ENCODE peak calls at places on chromosomes 13 and 19, in ten cellular contexts. G, L, V, C, U, T, J, I, Y and D are unnamed samples.

GRCh38 chr19:17687141-17687856 is 855 bp downstream of the UNC13A start:
- DNase-seq in Y (no peak), I (no peak), G (no peak), T (no peak), J (no peak), L (no peak), U (no peak), C (no peak), V (no peak), D (no peak)

GRCh38 chr13:25422153-25422552 is 50.4 kb downstream of the ATP8A2 start:
- DNase-seq in L (no peak), V (no peak), Y (no peak), U (no peak), J (no peak), C (no peak), I (no peak), T (no peak), G (no peak), D (no peak)

GRCh38 chr13:110807546-110807945 is 94.0 kb downstream of the ING1 start:
- DNase-seq in V (no peak), J (no peak), L (no peak), T (no peak), G (no peak), U (no peak), I (no peak), C (no peak), Y (no peak), D (no peak)

GRCh38 chr19:53123400-53123799 is 9.3 kb downstream of the ZNF415 start:
- DNase-seq in V (no peak), J (no peak), Y (no peak), U (no peak), I (no peak), L (no peak), C (no peak), T (no peak), G (no peak), D (no peak)

GRCh38 chr19:33740811-33741396 is 55.8 kb upstream of the KCTD15 start:
- DNase-seq in G (peak), T (peak), J (no peak), Y (no peak), I (peak), L (no peak), V (peak), C (no peak), U (no peak), D (peak)

GRCh38 chr13:28867564-28867963 is 47.4 kb downstream of the MTUS2 start:
- DNase-seq in U (no peak), J (no peak), G (no peak), I (no peak), C (no peak), V (no peak), T (no peak), Y (no peak), L (no peak), D (no peak)

GRCh38 chr19:7397687-7398086 is 49.0 kb downstream of the ARHGEF18 start:
- DNase-seq in T (peak), G (peak), U (no peak), C (no peak), L (no peak), Y (no peak), V (peak), J (no peak), I (no peak), D (peak)

GRCh38 chr19:4373601-4374441 is 26.5 kb downstream of the SH3GL1 start:
- DNase-seq in T (no peak), L (no peak), J (peak), Y (peak), C (no peak), I (no peak), U (no peak), V (peak), G (peak), D (no peak)

GRCh38 chr19:3357731-3358391 is 8.5 kb upstream of the NFIC start:
- DNase-seq in T (no peak), U (no peak), V (no peak), C (no peak), G (peak), I (no peak), J (peak), Y (no peak), L (no peak), D (no peak)

GRCh38 chr13:80363890-80364503 is 23.1 kb upstream of the SPRY2 start:
- DNase-seq in J (no peak), U (no peak), V (peak), I (no peak), Y (no peak), L (no peak), T (peak), C (no peak), G (peak), D (no peak)

GRCh38 chr19:43624933-43625332 is 5.5 kb upstream of the ZNF428 start:
- DNase-seq in Y (no peak), L (peak), V (peak), G (peak), T (no peak), C (no peak), J (peak), U (peak), I (peak), D (no peak)

GRCh38 chr19:57559008-57559403 is 657 bp downstream of the ZNF550 start:
- DNase-seq in L (no peak), U (no peak), Y (no peak), C (no peak), T (peak), J (peak), G (peak), I (peak), V (peak), D (no peak)

GRCh38 chr19:16889429-16889882 is 657 bp downstream of the F2RL3 start:
- DNase-seq in U (no peak), I (no peak), C (no peak), G (no peak), T (no peak), J (no peak), L (no peak), V (no peak), Y (no peak), D (no peak)

GRCh38 chr13:99798756-99799155 is 172.8 kb downstream of the ZIC5 start:
- DNase-seq in C (no peak), Y (no peak), G (no peak), J (no peak), T (no peak), L (no peak), U (no peak), V (no peak), I (no peak), D (no peak)

GRCh38 chr19:277581-278165 is 13.5 kb downstream of the PLPP2 start:
- DNase-seq in Y (no peak), U (no peak), V (peak), G (peak), I (peak), L (no peak), J (no peak), C (no peak), T (no peak), D (no peak)

GRCh38 chr13:108924154-108924940 is 294.9 kb downstream of the MYO16 start:
- DNase-seq in T (peak), C (no peak), Y (no peak), I (no peak), J (no peak), U (no peak), V (peak), G (peak), L (no peak), D (no peak)

GRCh38 chr13:42073683-42074082 is 25.2 kb downstream of the DGKH start:
- DNase-seq in I (no peak), U (no peak), L (no peak), J (no peak), Y (no peak), C (no peak), V (no peak), G (no peak), T (no peak), D (no peak)

GRCh38 chr13:110232146-110232545 is 74.8 kb downstream of the COL4A1 start:
- DNase-seq in T (no peak), J (no peak), V (no peak), Y (no peak), C (no peak), I (no peak), L (no peak), U (no peak), G (peak), D (no peak)

GRCh38 chr13:50197705-50198104 is 182.5 kb downstream of the KCNRG start:
- DNase-seq in J (no peak), U (no peak), C (no peak), G (peak), V (no peak), I (no peak), T (no peak), L (no peak), Y (no peak), D (no peak)

GRCh38 chr13:79775830-79776229 is 294.9 kb downstream of the NDFIP2 start:
- DNase-seq in U (peak), I (no peak), C (no peak), G (peak), Y (no peak), L (no peak), T (peak), V (peak), J (peak), D (peak)

GRCh38 chr19:8135946-8136618 is 13.3 kb downstream of the FBN3 start:
- DNase-seq in Y (no peak), L (no peak), G (no peak), C (no peak), V (no peak), T (no peak), J (no peak), I (no peak), U (no peak), D (no peak)

GRCh38 chr19:646798-647565 is 7.3 kb downstream of the FGF22 start:
- DNase-seq in L (no peak), J (no peak), U (no peak), V (no peak), T (no peak), I (no peak), Y (no peak), C (no peak), G (no peak), D (no peak)

GRCh38 chr19:38815059-38816001 is 2.6 kb upstream of the LGALS4 start:
- DNase-seq in U (no peak), V (no peak), I (no peak), C (no peak), T (no peak), G (no peak), L (no peak), Y (no peak), J (no peak), D (no peak)

GRCh38 chr13:106570354-106570822 is 2.5 kb upstream of the ARGLU1 start:
- DNase-seq in G (peak), U (peak), T (peak), L (peak), Y (peak), V (peak), C (peak), J (peak), I (peak), D (no peak)

GRCh38 chr13:97627566-97627965 is 193.6 kb downstream of the RAP2A start:
- DNase-seq in T (peak), Y (no peak), V (peak), I (peak), C (no peak), J (peak), G (peak), U (no peak), L (no peak), D (peak)

GRCh38 chr13:97630725-97631124 is 196.8 kb downstream of the RAP2A start:
- DNase-seq in C (no peak), L (no peak), T (no peak), U (no peak), Y (no peak), I (no peak), G (no peak), J (no peak), V (no peak), D (no peak)

GRCh38 chr13:97629601-97630272 is 195.8 kb downstream of the RAP2A start:
- DNase-seq in Y (no peak), J (peak), L (no peak), G (no peak), V (no peak), U (no peak), T (no peak), C (no peak), I (no peak), D (no peak)

DNA sequence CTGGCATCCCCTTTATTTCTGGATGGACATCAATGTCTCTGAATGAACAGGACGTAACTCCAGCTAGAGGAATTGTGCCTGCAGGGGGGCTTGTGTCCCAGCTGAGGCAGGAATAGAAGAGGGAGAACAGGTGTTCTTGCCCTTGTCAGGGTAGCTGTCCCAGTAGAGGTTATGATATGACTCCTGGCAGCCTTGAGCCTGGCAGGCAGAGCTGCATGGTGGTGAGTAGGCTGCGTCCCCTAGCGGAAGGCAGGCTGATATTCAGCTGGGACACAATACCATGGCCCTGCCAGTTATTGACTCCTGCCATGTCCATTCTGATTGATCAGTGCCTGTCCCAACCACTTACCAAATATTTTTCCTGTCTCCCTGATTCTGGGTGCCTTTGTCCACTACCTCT is 197.2 kb downstream of the RAP2A start:
- DNase-seq in U (no peak), J (no peak), V (no peak), Y (no peak), L (no peak), T (no peak), C (no peak), G (no peak), I (no peak), D (no peak)
- TF ChIP-seq CTCF in U (no peak), J (no peak), V (no peak), Y (no peak), L (no peak), T (no peak), C (no peak), G (no peak), I (no peak), D (no peak)

GRCh38 chr19:51779703-51780102 is 15.3 kb upstream of the FPR3 start:
- DNase-seq in C (no peak), U (no peak), G (no peak), J (no peak), I (no peak), L (no peak), T (no peak), Y (no peak), V (no peak), D (no peak)

GRCh38 chr19:51786651-51787494 is 8.1 kb upstream of the FPR3 start:
- DNase-seq in L (no peak), U (no peak), V (no peak), C (no peak), Y (no peak), I (no peak), G (no peak), T (no peak), J (no peak), D (no peak)

GRCh38 chr19:51784109-51784785 is 10.7 kb upstream of the FPR3 start:
- DNase-seq in C (no peak), Y (no peak), T (peak), L (no peak), U (no peak), V (peak), G (no peak), J (no peak), I (no peak), D (no peak)

GRCh38 chr19:51784922-51785690 is 9.9 kb upstream of the FPR3 start:
- DNase-seq in C (no peak), U (no peak), G (peak), V (peak), Y (no peak), I (no peak), L (no peak), J (peak), T (peak), D (no peak)

GRCh38 chr19:51783373-51783772 is 11.6 kb upstream of the FPR3 start:
- DNase-seq in C (no peak), G (peak), T (peak), V (peak), I (no peak), Y (no peak), U (peak), L (no peak), J (no peak), D (no peak)
- TF ChIP-seq CTCF in C (no peak), G (peak), T (peak), V (peak), I (no peak), Y (no peak), U (peak), L (no peak), J (no peak), D (peak)

GRCh38 chr13:73000027-73000674 is 58.7 kb upstream of the KLF5 start:
- DNase-seq in J (no peak), L (no peak), V (peak), I (no peak), T (peak), U (peak), Y (no peak), G (no peak), C (no peak), D (no peak)
- TF ChIP-seq CTCF in J (no peak), L (no peak), V (no peak), I (no peak), T (no peak), U (no peak), Y (no peak), G (no peak), C (no peak), D (no peak)

DNA sequence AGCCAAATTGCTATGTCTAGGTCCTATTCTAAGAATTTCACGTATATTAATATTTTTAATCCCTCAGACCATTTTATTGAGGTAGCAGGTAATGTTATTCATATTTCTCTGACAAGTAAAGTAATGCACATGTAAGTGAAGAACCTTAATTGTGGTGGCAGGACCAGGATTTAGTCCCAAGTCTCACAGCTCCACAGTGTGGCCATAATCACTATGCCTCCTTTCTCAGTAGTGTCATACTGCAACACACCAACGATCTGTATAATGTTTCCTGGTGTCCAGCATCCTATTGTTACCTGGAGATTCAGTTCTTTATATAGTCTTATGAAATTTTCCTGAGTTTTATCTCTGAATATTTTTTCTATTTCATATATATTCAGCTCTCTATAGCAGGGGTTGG is 340.3 kb downstream of the OLFM4 start:
- DNase-seq in J (no peak), C (no peak), U (no peak), G (no peak), L (no peak), T (no peak), Y (no peak), V (no peak), I (no peak), D (no peak)
- TF ChIP-seq CTCF in J (no peak), C (no peak), U (no peak), G (no peak), L (no peak), T (no peak), Y (no peak), V (no peak), I (no peak), D (no peak)

DNA sequence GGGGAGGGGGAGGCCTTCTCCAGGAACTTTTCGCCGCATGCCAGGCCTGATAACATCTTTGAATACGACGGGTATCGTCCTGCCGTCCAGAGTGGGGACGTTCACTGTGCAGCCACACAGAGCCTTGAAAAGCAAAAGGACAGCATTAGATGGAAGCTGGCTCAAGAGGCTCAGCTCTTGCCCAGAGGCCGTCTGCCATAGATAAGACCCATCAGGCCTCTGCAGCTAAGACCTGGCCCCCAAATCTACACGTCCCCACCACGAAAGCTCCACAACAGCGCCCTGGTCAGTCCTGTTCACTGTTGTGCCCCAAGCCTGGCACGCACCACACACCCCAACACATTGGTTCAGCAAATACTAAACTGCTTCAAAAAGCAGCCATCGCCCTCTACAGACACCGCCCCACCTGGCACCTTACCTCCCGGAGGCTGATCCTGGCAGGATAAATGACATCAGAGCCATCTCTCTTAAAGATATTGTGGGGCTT is 2.1 kb downstream of the DNAJB1 start:
- DNase-seq in V (no peak), I (no peak), Y (peak), U (no peak), G (no peak), L (no peak), C (no peak), J (no peak), T (no peak), D (no peak)
- TF ChIP-seq CTCF in V (no peak), I (no peak), Y (no peak), U (no peak), G (no peak), L (no peak), C (no peak), J (no peak), T (peak), D (no peak)

GRCh38 chr19:50453243-50453642 is 20.6 kb downstream of the MYBPC2 start:
- DNase-seq in V (no peak), Y (no peak), L (no peak), C (no peak), T (no peak), U (no peak), G (no peak), J (no peak), I (no peak), D (no peak)
- TF ChIP-seq CTCF in V (no peak), Y (no peak), L (no peak), C (no peak), T (no peak), U (no peak), G (no peak), J (no peak), I (no peak), D (no peak)

GRCh38 chr13:45367358-45367757 is 26.4 kb upstream of the TPT1 start:
- DNase-seq in I (no peak), C (no peak), G (peak), L (peak), U (peak), T (peak), V (peak), J (peak), Y (no peak), D (peak)

GRCh38 chr13:45364876-45365557 is 24.0 kb upstream of the TPT1 start:
- DNase-seq in U (no peak), L (no peak), C (no peak), T (no peak), G (no peak), J (no peak), V (no peak), Y (no peak), I (no peak), D (no peak)

GRCh38 chr13:45361596-45362206 is 20.7 kb upstream of the TPT1 start:
- DNase-seq in C (peak), T (peak), J (no peak), Y (no peak), I (no peak), V (no peak), L (no peak), U (peak), G (peak), D (no peak)

GRCh38 chr13:45365558-45365885 is 24.5 kb upstream of the TPT1 start:
- DNase-seq in T (peak), I (no peak), J (no peak), Y (no peak), U (no peak), V (no peak), C (no peak), G (no peak), L (no peak), D (no peak)

DNA sequence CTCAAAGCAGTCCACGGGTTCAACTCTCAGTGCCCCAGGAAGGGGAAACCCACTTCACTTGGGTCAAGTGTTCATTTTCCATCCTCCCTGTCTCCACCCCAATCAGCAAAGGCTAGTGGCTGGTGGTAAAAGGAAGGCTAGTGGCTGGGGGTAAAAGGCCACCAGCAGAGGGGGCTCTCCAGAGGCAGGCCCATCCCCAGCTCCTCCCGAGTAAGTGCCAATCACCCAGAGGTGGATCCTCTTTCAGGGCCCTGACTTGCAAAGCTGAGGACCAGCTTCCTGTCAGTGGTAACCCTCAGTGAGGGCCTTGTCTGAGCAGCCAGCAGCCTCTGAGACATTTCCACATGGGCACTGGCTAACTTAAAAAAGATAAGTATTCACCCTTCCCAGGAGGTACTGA is 22.0 kb upstream of the TPT1 start:
- DNase-seq in G (no peak), I (no peak), L (no peak), J (no peak), U (no peak), V (no peak), C (peak), Y (no peak), T (no peak), D (no peak)
- TF ChIP-seq CTCF in G (no peak), I (no peak), L (no peak), J (no peak), U (peak), V (no peak), C (no peak), Y (no peak), T (no peak), D (no peak)

DNA sequence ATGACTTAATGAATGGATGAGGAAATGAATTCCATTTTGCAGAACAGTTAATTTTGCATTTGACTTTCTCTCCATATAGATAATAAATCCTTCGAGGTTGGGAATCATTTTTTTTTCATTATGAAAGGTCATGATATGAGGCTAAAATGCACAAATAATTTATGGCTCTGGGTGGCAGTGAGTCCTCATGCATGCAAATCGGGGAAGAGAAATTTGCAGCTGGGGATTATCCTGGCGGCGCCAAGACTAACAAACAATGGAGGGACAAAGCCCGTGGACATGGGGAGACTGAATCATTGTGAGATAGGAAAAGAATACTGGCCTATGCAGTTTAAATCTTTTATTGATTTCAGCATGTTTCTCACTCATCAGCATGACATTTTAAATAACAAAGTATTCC is 102.2 kb downstream of the ERCC5 start:
- DNase-seq in I (no peak), L (no peak), Y (no peak), G (peak), V (no peak), J (no peak), U (no peak), C (no peak), T (no peak), D (no peak)
- TF ChIP-seq CTCF in I (no peak), L (no peak), Y (no peak), G (no peak), V (no peak), J (no peak), U (no peak), C (no peak), T (no peak), D (no peak)